ENCODE peak calls at places on chromosomes 2 and 18, in four cellular contexts. Z is A549, S is fibroblast of the aortic adventitia, I is EH. U is an unnamed sample.

GRCh38 chr2:104406273-104406726 is 447.6 kb upstream of the POU3F3 start:
- DNase-seq in Z (no peak), S (no peak), I (no peak), U (no peak)

GRCh38 chr2:20796374-20796791 is 26.5 kb downstream of the LDAH start:
- DNase-seq in Z (no peak), S (peak), I (peak), U (peak)

GRCh38 chr2:102588213-102588939 is 31.0 kb upstream of the SLC9A2 start:
- DNase-seq in Z (no peak), S (no peak), I (no peak), U (no peak)

GRCh38 chr18:27887287-27887686 is 289.6 kb downstream of the CDH2 start:
- DNase-seq in Z (no peak), S (no peak), I (peak), U (no peak)

GRCh38 chr18:12295389-12296086 is 12.5 kb upstream of the TUBB6 start:
- DNase-seq in Z (no peak), S (no peak), I (peak), U (no peak)

GRCh38 chr2:191150451-191151314 is at the start of gene STAT4:
- DNase-seq in Z (peak), S (peak), I (peak), U (no peak)

GRCh38 chr2:101357386-101357785 is 29.9 kb downstream of the CREG2 start:
- DNase-seq in Z (no peak), S (no peak), I (peak), U (no peak)

GRCh38 chr2:236636261-236636660 is 66.6 kb downstream of the ACKR3 start:
- DNase-seq in Z (no peak), S (no peak), I (no peak), U (no peak)

GRCh38 chr2:72097276-72097675 is 50.4 kb downstream of the CYP26B1 start:
- DNase-seq in Z (no peak), S (no peak), I (no peak), U (no peak)

GRCh38 chr2:241136661-241137260 is 12.5 kb downstream of the PASK start:
- DNase-seq in Z (no peak), S (no peak), I (no peak), U (no peak)

GRCh38 chr18:24115628-24116027 is 23.2 kb upstream of the CABYR start:
- DNase-seq in Z (no peak), S (no peak), I (no peak), U (no peak)

GRCh38 chr18:40258298-40258697 is 1696.7 kb upstream of the PIK3C3 start:
- DNase-seq in Z (no peak), S (no peak), I (no peak), U (no peak)